ENCODE peak calls at places on chromosomes 6 and 20, in nine cellular contexts. Y is CD8-positive, alpha-beta T cell; V is cardiac muscle cell; B is fibroblast of pulmonary artery; W is omental fat pad; P is prostate gland; C is H9; M is upper lobe of left lung; J is foreskin fibroblast. K is an unnamed sample.

GRCh38 chr6:90315354-90315960 is 18.8 kb upstream of the BACH2 start:
- DNase-seq in Y (no peak), W (no peak), J (no peak), C (no peak), M (no peak), P (no peak), V (no peak), B (no peak), K (no peak)

GRCh38 chr6:70345619-70346018 is 42.7 kb upstream of the COL9A1 start:
- DNase-seq in J (no peak), M (no peak), V (no peak), C (no peak), B (no peak), P (no peak), W (no peak), Y (no peak), K (no peak)

GRCh38 chr6:19368511-19368910 is 468.7 kb upstream of the ID4 start:
- DNase-seq in B (peak), W (no peak), C (no peak), P (no peak), J (peak), Y (no peak), V (peak), M (no peak), K (no peak)

GRCh38 chr6:11987390-11987789 is 24.7 kb upstream of the HIVEP1 start:
- DNase-seq in C (no peak), P (no peak), Y (no peak), J (no peak), W (no peak), V (no peak), M (no peak), B (no peak), K (no peak)

GRCh38 chr6:49556429-49556837 is 6.0 kb downstream of the C6orf141 start:
- DNase-seq in C (no peak), W (no peak), M (no peak), J (peak), P (no peak), Y (no peak), V (peak), B (peak), K (no peak)

GRCh38 chr6:117906905-117907599 is at the start of gene SLC35F1:
- DNase-seq in P (peak), V (peak), C (peak), Y (no peak), W (no peak), M (peak), J (no peak), B (peak), K (peak)

GRCh38 chr6:44128020-44128917 is 915 bp downstream of the TMEM63B start:
- DNase-seq in W (peak), M (peak), P (peak), V (peak), J (no peak), Y (no peak), C (peak), B (peak), K (peak)

GRCh38 chr6:40477246-40478126 is 109.7 kb downstream of the LRFN2 start:
- DNase-seq in V (no peak), P (no peak), J (no peak), M (no peak), B (no peak), W (no peak), Y (peak), C (peak), K (no peak)

GRCh38 chr20:23622839-23623343 is 14.9 kb downstream of the CST3 start:
- DNase-seq in B (peak), J (peak), C (no peak), Y (no peak), P (no peak), V (peak), W (peak), M (no peak), K (no peak)

GRCh38 chr20:63947638-63948456 is 8.4 kb downstream of the UCKL1 start:
- DNase-seq in C (no peak), V (no peak), Y (peak), W (no peak), M (peak), P (no peak), B (no peak), J (no peak), K (no peak)

GRCh38 chr20:48791014-48791413 is 36.8 kb downstream of the PREX1 start:
- DNase-seq in J (no peak), V (peak), Y (peak), W (no peak), B (no peak), M (no peak), C (no peak), P (peak), K (no peak)

GRCh38 chr6:10511477-10511876 is 9.7 kb upstream of the GCNT2 start:
- DNase-seq in B (no peak), M (no peak), C (no peak), Y (no peak), V (peak), P (no peak), J (no peak), W (no peak), K (no peak)

GRCh38 chr20:46324960-46325703 is 16.8 kb upstream of the CDH22 start:
- DNase-seq in J (peak), C (peak), V (peak), M (no peak), B (peak), P (no peak), Y (no peak), W (no peak), K (no peak)

GRCh38 chr6:11202513-11203305 is 29.8 kb downstream of the NEDD9 start:
- DNase-seq in V (peak), C (peak), P (no peak), B (no peak), W (no peak), J (no peak), M (no peak), Y (no peak), K (no peak)

GRCh38 chr20:14556206-14556605 is 218.8 kb upstream of the FLRT3 start:
- DNase-seq in P (no peak), W (no peak), C (no peak), J (no peak), Y (no peak), V (no peak), B (no peak), M (no peak), K (no peak)

GRCh38 chr20:24004470-24004869 is 15.9 kb upstream of the GGTLC1 start:
- DNase-seq in Y (no peak), J (no peak), V (no peak), W (no peak), P (no peak), M (no peak), B (no peak), C (no peak), K (no peak)

GRCh38 chr6:91437295-91437694 is 850.4 kb upstream of the MAP3K7 start:
- DNase-seq in W (no peak), J (no peak), Y (no peak), V (no peak), B (no peak), P (no peak), C (no peak), M (no peak), K (no peak)

GRCh38 chr6:138493413-138493812 is 5.9 kb downstream of the NHSL1 start:
- DNase-seq in B (peak), V (peak), M (no peak), J (no peak), W (no peak), Y (no peak), P (peak), C (peak), K (peak)

GRCh38 chr6:38876470-38876869 is 161.4 kb downstream of the DNAH8 start:
- DNase-seq in W (no peak), B (no peak), C (no peak), P (no peak), J (no peak), M (no peak), V (peak), Y (peak), K (no peak)

GRCh38 chr20:48329676-48330644 is 497.8 kb downstream of the PREX1 start:
- DNase-seq in B (peak), V (peak), Y (no peak), M (peak), J (no peak), C (peak), P (no peak), W (no peak), K (no peak)

GRCh38 chr6:90715093-90715655 is 128.3 kb upstream of the MAP3K7 start:
- DNase-seq in P (no peak), M (peak), C (no peak), B (peak), J (no peak), Y (no peak), W (no peak), V (peak), K (no peak)

GRCh38 chr6:95325858-95326257 is 251.5 kb upstream of the MANEA start:
- DNase-seq in J (no peak), M (no peak), W (no peak), C (no peak), B (no peak), V (no peak), P (no peak), Y (no peak), K (no peak)

GRCh38 chr6:149016716-149017115 is 269.9 kb downstream of the UST start:
- DNase-seq in V (no peak), J (no peak), P (no peak), C (no peak), W (no peak), M (no peak), Y (no peak), B (no peak), K (no peak)

GRCh38 chr6:28491984-28492317 is 23.6 kb downstream of the GPX6 start:
- DNase-seq in V (no peak), Y (no peak), C (no peak), J (no peak), M (no peak), B (no peak), P (no peak), W (no peak), K (no peak)

GRCh38 chr6:160002882-160003281 is 34.0 kb downstream of the IGF2R start:
- DNase-seq in W (no peak), M (no peak), J (no peak), P (no peak), C (no peak), B (no peak), Y (no peak), V (no peak), K (no peak)

GRCh38 chr6:153059757-153060156 is 57.2 kb upstream of the MTRF1L start:
- DNase-seq in P (no peak), W (no peak), Y (no peak), M (no peak), J (no peak), B (no peak), C (no peak), V (no peak), K (no peak)

GRCh38 chr20:37534401-37535157 is 6.9 kb upstream of the BLCAP start:
- DNase-seq in Y (no peak), B (peak), J (peak), W (no peak), V (peak), P (peak), C (peak), M (no peak), K (no peak)

GRCh38 chr6:136254851-136255466 is 4.8 kb upstream of the MTFR2 start:
- DNase-seq in J (no peak), P (no peak), B (no peak), C (no peak), W (no peak), Y (no peak), V (no peak), M (no peak), K (no peak)

GRCh38 chr20:53413188-53413631 is 180.4 kb downstream of the ZNF217 start:
- DNase-seq in B (no peak), P (peak), C (peak), Y (peak), W (no peak), J (no peak), M (peak), V (no peak), K (peak)
- TF ChIP-seq CTCF in B (peak), P (peak), C (peak), Y (peak), W (no peak), J (no peak), M (peak), V (peak), K (peak)

GRCh38 chr20:18632196-18632789 is 44.4 kb downstream of the DTD1 start:
- DNase-seq in P (peak), C (peak), J (peak), Y (peak), M (no peak), V (peak), B (peak), W (no peak), K (peak)

GRCh38 chr20:18625907-18626655 is 38.2 kb downstream of the DTD1 start:
- DNase-seq in M (no peak), P (no peak), J (no peak), W (no peak), Y (no peak), B (no peak), V (no peak), C (no peak), K (no peak)

GRCh38 chr20:18633411-18633810 is 45.6 kb downstream of the DTD1 start:
- DNase-seq in W (no peak), V (no peak), C (no peak), J (no peak), P (no peak), M (no peak), Y (no peak), B (no peak), K (no peak)

GRCh38 chr20:18624948-18625347 is 37.1 kb downstream of the DTD1 start:
- DNase-seq in Y (no peak), P (no peak), J (no peak), W (no peak), C (no peak), M (no peak), B (no peak), V (no peak), K (no peak)

DNA sequence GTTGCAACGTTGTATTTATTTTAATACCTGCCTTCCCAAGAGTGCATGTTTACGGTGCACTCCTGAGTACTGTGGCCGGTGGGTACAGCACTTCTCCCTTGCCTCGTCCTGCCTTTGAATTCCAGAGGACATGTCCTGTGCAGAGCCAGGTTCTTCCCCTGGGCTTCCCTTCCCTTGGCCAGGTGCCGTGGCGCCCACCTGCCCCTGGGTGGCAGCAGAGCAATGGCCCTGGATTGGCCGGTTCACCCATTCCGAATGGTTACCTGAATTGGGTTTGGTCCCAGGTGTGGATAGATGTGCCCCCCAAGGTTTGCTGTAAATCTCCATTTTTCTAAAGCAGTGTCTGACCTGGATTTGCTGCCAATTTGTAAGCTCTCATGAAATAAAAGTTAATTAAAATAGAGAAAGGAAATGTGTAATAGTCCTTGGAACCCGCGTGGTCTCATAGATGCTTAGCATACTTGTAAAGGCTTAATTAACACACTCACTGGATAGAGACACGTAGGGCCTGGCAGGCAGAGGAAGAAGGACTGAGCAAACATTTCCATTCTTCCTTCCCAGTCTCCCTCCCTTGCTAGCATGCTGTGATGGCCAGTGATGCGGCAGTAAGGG is 40.6 kb downstream of the DTD1 start:
- DNase-seq in J (no peak), V (no peak), B (no peak), C (peak), W (no peak), M (peak), Y (no peak), P (no peak), K (no peak)
- TF ChIP-seq CTCF in J (peak), V (peak), B (peak), C (peak), W (no peak), M (peak), Y (no peak), P (peak), K (no peak)

DNA sequence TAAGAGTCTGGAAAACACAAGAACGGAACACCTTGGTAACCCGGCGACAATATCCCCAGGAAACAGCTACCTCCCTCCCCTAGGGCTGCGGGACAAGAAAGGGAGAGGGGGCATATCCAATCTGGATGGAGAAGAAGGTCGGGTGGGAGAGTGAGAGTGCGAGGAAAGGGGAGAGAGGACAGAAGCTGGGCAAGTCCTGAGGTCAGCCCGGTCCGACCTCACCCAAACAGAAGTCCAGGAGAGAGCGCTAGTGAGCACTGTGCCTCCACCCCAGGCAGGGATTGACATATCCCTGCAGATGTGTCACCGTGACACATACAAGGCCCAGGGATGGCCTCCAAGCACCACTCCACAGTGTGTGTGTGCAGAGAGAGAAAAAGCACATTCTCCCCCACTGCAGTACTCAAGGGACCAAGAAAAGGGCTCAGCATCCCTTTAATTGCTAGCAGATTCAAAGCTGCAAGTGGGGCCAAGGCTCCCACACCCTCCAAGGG is 3.3 kb downstream of the PXDC1 start:
- DNase-seq in W (peak), P (no peak), M (no peak), B (peak), Y (no peak), J (peak), V (peak), C (peak), K (no peak)
- TF ChIP-seq CTCF in W (no peak), P (peak), M (peak), B (peak), Y (peak), J (peak), V (peak), C (peak), K (no peak)

GRCh38 chr6:124795879-124796838 is 166.1 kb upstream of the RNF217 start:
- DNase-seq in M (no peak), V (peak), C (peak), Y (no peak), P (peak), W (no peak), J (no peak), B (peak), K (no peak)
- TF ChIP-seq CTCF in M (peak), V (peak), C (peak), Y (no peak), P (peak), W (no peak), J (no peak), B (peak), K (peak)

DNA sequence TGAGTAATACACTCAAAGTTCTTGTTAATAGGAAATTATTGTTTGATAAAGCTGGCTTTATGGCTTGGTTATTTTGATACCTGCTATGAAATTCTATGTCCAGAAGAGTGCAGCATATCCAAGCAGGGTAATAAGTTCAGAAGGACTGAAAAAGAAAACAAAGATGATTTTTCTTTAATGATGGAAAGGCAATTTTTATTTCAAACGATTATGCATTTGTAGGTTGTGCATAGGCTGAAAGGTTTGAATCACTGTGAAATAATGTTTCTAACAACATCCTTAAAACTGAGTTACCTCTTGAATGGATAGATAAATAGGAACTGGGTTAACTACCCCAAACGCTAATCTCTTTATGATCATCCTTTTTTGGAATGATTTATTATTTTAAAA is 1.4 kb upstream of the MAN1A1 start:
- DNase-seq in P (no peak), B (peak), W (no peak), M (no peak), C (no peak), Y (no peak), V (peak), J (no peak), K (no peak)
- TF ChIP-seq CTCF in P (peak), B (peak), W (no peak), M (peak), C (peak), Y (peak), V (peak), J (peak), K (peak)

DNA sequence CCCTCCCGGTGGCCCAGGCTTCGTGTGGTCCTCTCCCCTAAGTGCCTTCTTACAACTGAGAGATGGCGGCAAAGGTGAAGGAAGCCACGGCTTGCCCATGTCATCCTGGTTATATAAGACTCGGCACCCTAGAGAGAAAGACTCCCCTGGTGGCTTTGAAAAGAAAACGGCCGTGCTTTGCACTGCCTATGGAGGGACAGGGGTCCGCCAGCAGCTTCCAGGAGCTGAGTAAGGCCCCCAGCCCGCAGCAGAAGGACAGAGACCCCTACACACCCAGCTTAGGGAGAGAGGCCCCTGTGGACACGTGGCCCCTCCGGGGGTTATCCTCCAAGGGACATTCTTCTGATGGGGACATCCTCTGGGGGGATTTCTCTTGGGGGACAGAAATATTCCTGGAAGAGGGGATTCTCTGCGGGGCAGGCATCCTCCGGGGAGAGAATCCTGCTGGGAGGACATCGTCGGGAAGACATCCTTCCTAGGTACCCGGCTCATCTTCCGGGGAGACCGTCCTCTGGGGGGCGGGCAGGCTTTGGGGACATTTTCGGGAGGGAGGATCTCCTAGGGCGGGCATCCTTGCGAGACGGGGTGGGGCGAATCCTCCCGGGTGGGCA is 509 bp upstream of the OGFR start:
- DNase-seq in M (no peak), C (no peak), J (no peak), Y (peak), W (no peak), V (no peak), P (no peak), B (no peak), K (no peak)
- TF ChIP-seq CTCF in M (no peak), C (no peak), J (no peak), Y (peak), W (no peak), V (no peak), P (no peak), B (no peak), K (no peak)

DNA sequence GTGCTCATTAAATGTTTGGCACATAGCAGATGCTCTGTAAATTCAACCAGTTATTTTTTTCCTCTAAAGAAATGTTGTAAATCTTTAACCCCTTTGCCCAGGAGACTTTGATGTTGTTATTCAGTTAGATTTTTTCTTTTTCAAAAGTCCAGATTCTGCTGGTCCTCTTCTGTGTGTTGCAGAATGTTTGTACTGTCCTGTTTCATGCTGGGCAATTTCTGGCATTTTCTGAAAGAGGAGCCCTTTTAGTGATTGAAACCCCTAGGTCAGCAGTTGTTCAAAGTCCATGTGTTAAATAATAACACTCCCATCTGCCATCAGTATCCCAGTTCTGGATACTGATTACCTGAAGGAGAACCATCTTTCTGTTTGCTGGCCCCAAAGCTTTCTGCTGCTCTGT is 1.3 kb upstream of the SLC17A1 start:
- DNase-seq in B (no peak), J (no peak), P (no peak), V (no peak), C (no peak), W (no peak), M (no peak), Y (no peak), K (no peak)
- TF ChIP-seq CTCF in B (no peak), J (no peak), P (no peak), V (no peak), C (no peak), W (no peak), M (no peak), Y (no peak), K (no peak)